ENCODE peak calls at places on chromosome 1, in eight cellular contexts. P is brain microvascular endothelial cell, M is astrocyte of the cerebellum, V is left lung, W is transverse colon, H is AG09309, S is GM10248, G is fibroblast of mammary gland. E is an unnamed sample.

GRCh38 chr1:11567244-11568065 is 86.8 kb downstream of the FBXO2 start:
- DNase-seq in P (no peak), M (no peak), V (no peak), W (no peak), H (no peak), S (no peak), G (no peak), E (no peak)

GRCh38 chr1:51638350-51638749 is 21.5 kb downstream of the OSBPL9 start:
- DNase-seq in P (no peak), M (no peak), V (no peak), W (no peak), H (no peak), S (no peak), G (no peak), E (no peak)

GRCh38 chr1:16984717-16985116 is 4.3 kb upstream of the MFAP2 start:
- DNase-seq in P (peak; percentile 59), M (peak; percentile 85), V (peak; percentile 70), W (peak; percentile 26), H (peak; percentile 52), S (no peak), G (peak; percentile 95), E (no peak)

GRCh38 chr1:203548917-203549708 is 55.2 kb downstream of the OPTC start:
- DNase-seq in P (no peak), M (no peak), V (no peak), W (no peak), H (no peak), S (no peak), G (peak; percentile 50), E (no peak)

GRCh38 chr1:114719424-114719787 is 2.8 kb upstream of the NRAS start:
- DNase-seq in P (peak; percentile 51), M (no peak), V (no peak), W (no peak), H (no peak), S (no peak), G (peak; percentile 53), E (no peak)

GRCh38 chr1:160680399-160680798 is 31.2 kb downstream of the CD48 start:
- DNase-seq in P (no peak), M (no peak), V (no peak), W (no peak), H (no peak), S (no peak), G (no peak), E (no peak)

GRCh38 chr1:44637590-44638411 is 36.5 kb downstream of the TMEM53 start:
- DNase-seq in P (no peak), M (no peak), V (no peak), W (no peak), H (no peak), S (no peak), G (no peak), E (no peak)

GRCh38 chr1:154714638-154715037 is 106.7 kb upstream of the ADAR start:
- DNase-seq in P (peak; percentile 23), M (no peak), V (peak; percentile 75), W (peak; percentile 21), H (no peak), S (no peak), G (peak; percentile 49), E (no peak)

GRCh38 chr1:2203671-2204383 is 9.3 kb upstream of the FAAP20 start:
- DNase-seq in P (no peak), M (no peak), V (no peak), W (peak; percentile 14), H (no peak), S (no peak), G (no peak), E (peak; percentile 71)

GRCh38 chr1:63524166-63524565 is 841 bp downstream of the EFCAB7 start:
- DNase-seq in P (no peak), M (no peak), V (no peak), W (no peak), H (no peak), S (no peak), G (peak; percentile 11), E (no peak)

GRCh38 chr1:78355646-78356045 is 135.1 kb upstream of the PTGFR start:
- DNase-seq in P (no peak), M (no peak), V (no peak), W (no peak), H (no peak), S (no peak), G (peak; percentile 63), E (no peak)

GRCh38 chr1:110897685-110898084 is 24.7 kb downstream of the CD53 start:
- DNase-seq in P (no peak), M (no peak), V (no peak), W (no peak), H (no peak), S (no peak), G (no peak), E (no peak)

GRCh38 chr1:110896090-110896489 is 23.1 kb downstream of the CD53 start:
- DNase-seq in P (no peak), M (no peak), V (no peak), W (no peak), H (no peak), S (no peak), G (no peak), E (no peak)

GRCh38 chr1:110898734-110899457 is 25.9 kb downstream of the CD53 start:
- DNase-seq in P (no peak), M (no peak), V (no peak), W (no peak), H (no peak), S (no peak), G (no peak), E (no peak)

GRCh38 chr1:110890474-110891196 is 17.7 kb downstream of the CD53 start:
- DNase-seq in P (no peak), M (no peak), V (no peak), W (no peak), H (no peak), S (no peak), G (no peak), E (no peak)

DNA sequence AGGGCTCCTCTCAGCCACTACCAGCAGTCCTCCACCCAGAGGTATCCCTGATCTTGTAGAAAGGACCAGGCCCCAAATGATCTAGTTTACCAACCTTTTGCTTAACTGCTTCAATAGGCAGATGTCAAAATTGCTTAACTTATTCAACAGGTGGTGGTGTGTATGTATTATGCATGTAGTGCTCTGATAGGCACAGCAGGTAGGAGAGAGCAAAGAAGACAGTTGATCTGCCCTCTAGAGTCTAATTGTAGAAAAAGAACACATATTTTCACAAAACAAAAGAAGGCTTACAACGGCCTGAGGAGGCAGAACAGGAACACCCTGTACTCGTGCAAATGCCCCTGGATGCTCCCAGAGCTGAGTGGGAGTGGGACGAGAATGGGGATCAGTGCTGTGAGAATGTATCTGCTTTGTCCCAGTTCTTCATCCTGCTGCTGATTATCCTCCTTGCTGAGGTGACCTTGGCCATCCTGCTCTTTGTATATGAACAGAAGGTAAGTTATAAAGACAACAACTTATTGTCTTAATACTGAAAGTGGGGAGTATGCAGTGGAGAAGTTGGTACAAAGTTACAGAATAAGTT is 21.1 kb downstream of the CD53 start:
- DNase-seq in P (no peak), M (no peak), V (no peak), W (no peak), H (no peak), S (no peak), G (no peak), E (no peak)
- TF ChIP-seq CTCF in P (no peak), M (no peak), V (no peak), W (no peak), H (no peak), S (no peak), G (no peak), E (no peak)

DNA sequence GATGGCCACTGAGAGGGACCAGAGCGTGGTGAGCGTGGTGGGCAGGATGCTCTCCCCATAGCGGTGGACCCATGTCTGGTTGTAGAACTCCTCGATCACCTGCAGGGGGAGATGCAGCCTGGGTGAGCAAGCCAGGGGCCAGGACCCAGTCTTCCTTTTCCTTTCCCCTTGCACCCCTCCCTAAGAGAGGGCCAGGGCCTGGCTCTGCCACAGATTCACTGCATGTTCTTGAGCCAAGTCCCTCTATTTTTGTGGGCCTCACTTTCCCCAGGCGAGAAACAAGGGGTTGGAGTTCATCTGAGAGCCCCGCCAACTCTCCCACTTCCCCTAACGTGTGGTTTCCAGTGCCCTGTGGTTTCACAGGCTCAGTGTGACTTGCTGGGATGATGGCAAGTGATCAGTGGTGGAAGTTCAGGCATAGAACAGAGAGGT is 27.5 kb downstream of the SLC2A1 start:
- DNase-seq in P (no peak), M (no peak), V (peak; percentile 56), W (peak; percentile 59), H (no peak), S (peak; percentile 66), G (peak; percentile 42), E (no peak)
- TF ChIP-seq CTCF in P (peak; percentile 81), M (peak; percentile 66), V (peak; percentile 67), W (peak; percentile 45), H (peak; percentile 67), S (peak; percentile 48), G (peak; percentile 57), E (peak; percentile 71)

DNA sequence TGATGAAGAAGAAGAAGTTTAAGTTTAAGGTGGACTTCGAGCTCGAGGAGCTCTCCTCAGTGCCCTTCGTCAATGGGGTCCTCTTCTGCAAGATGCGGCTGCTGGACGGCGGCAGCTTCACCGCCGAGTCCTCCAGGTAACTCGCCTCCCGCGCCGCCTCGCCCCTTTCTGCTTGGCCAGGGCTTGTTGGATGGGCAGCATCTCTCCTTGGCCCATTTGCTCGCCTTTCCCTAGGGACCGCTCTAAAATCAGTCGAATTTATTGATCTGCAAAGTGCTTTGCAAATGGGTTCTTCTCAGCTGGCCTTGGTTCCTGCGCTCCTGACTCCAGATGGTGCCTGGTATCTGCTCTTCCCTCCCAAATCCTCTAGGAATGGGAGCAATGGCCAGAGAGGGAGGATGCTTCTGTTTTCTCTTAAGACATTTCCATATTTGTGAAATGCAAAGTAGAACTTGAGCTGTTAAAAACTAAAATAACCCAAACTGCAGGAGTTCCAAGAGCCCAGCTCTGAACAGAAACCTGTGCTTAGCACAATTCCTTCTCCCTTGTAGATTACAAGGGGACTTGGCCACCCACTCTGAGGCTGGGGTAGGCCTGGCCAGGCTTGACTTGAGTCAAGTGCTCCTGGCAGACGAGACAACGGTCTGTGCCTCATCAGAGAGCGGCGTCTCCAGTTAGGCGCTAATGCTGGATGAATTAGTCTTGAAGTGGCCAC is 687 bp downstream of the EEIG2 start:
- DNase-seq in P (peak; percentile 59), M (no peak), V (peak; percentile 69), W (peak; percentile 73), H (no peak), S (peak; percentile 53), G (peak; percentile 77), E (peak; percentile 67)
- TF ChIP-seq CTCF in P (peak; percentile 49), M (peak; percentile 17), V (no peak), W (no peak), H (peak; percentile 15), S (no peak), G (peak; percentile 3), E (peak; percentile 50)

GRCh38 chr1:152924191-152924590 is 15.8 kb downstream of the IVL start:
- DNase-seq in P (no peak), M (no peak), V (no peak), W (no peak), H (no peak), S (no peak), G (no peak), E (no peak)

GRCh38 chr1:152928671-152929070 is 18.3 kb upstream of the SPRR5 start:
- DNase-seq in P (no peak), M (no peak), V (no peak), W (no peak), H (no peak), S (no peak), G (no peak), E (no peak)

DNA sequence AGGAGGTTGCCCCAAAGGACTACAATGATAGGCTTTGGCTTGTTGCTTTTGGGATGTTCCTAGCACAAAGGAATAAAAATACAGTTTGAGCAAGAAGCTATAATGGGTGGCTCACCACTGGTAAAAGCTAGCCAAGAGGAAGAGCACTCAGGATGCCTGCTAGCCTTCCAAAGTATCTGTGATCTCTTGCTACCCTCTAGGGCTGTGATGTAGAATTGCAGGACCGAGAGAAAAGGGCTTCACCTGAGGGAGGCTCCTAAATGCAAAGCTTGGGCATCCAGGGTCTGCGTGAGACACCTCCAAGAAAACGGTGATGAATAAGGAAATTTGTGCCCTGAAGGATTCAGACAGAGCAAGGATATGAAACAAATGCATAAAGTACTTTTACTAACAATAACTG is 17.7 kb downstream of the IVL start:
- DNase-seq in P (no peak), M (peak; percentile 5), V (no peak), W (no peak), H (no peak), S (peak; percentile 52), G (peak; percentile 40), E (no peak)
- TF ChIP-seq CTCF in P (peak; percentile 49), M (peak; percentile 65), V (no peak), W (no peak), H (peak; percentile 29), S (peak; percentile 65), G (peak; percentile 51), E (no peak)

E was measured in type B pancreatic cell.